ENCODE peak calls at places on chromosomes 12 and 14, in six cellular contexts. I, F, T, K, H and P are unnamed samples.

GRCh38 chr12:57764662-57765002 is 2.2 kb downstream of the CYP27B1 start:
- DNase-seq in I (peak), K (no peak), F (no peak), H (no peak), T (no peak), P (no peak)

GRCh38 chr14:104750658-104751057 is 2.3 kb upstream of the SIVA1 start:
- DNase-seq in F (no peak), I (no peak), T (no peak), K (no peak), H (no peak), P (no peak)

GRCh38 chr12:22684526-22685118 is 59.7 kb downstream of the ETNK1 start:
- DNase-seq in K (peak), F (peak), T (no peak), H (peak), I (no peak), P (peak)

GRCh38 chr14:87175175-87175574 is 817.8 kb downstream of the GALC start:
- DNase-seq in F (no peak), H (no peak), I (no peak), K (no peak), T (no peak), P (no peak)

GRCh38 chr12:109926488-109927210 is 26.6 kb downstream of the TCHP start:
- DNase-seq in H (no peak), F (no peak), K (no peak), T (no peak), I (no peak), P (no peak)

GRCh38 chr14:55359307-55359706 is 52.3 kb downstream of the ATG14 start:
- DNase-seq in T (no peak), I (no peak), F (peak), H (no peak), K (no peak), P (peak)

GRCh38 chr14:36519431-36520321 is at the start of gene NKX2-1:
- DNase-seq in K (peak), F (no peak), I (peak), T (no peak), H (peak), P (no peak)

GRCh38 chr12:95701722-95702418 is 88.7 kb downstream of the NTN4 start:
- DNase-seq in F (no peak), I (no peak), K (no peak), H (no peak), T (no peak), P (no peak)

GRCh38 chr14:24837280-24838046 is 203.5 kb upstream of the GZMB start:
- DNase-seq in K (no peak), F (peak), H (peak), T (no peak), I (no peak), P (peak)

GRCh38 chr12:94973202-94973601 is 30.3 kb downstream of the NDUFA12 start:
- DNase-seq in F (peak), K (no peak), I (no peak), T (no peak), H (no peak), P (peak)

GRCh38 chr14:106201376-106201775 is 675.0 kb downstream of the TMEM121 start:
- DNase-seq in I (no peak), F (no peak), T (no peak), H (no peak), K (no peak), P (no peak)

GRCh38 chr14:50961606-50962259 is 17.4 kb upstream of the PYGL start:
- DNase-seq in T (no peak), F (peak), I (no peak), K (no peak), H (no peak), P (peak)
- H2BK15ac ChIP-seq in T (no peak), F (no peak), I (no peak), K (no peak), H (no peak), P (no peak)

GRCh38 chr14:50229646-50230045 is 1.7 kb downstream of the SOS2 start:
- DNase-seq in T (no peak), H (no peak), K (no peak), F (no peak), I (no peak), P (no peak)
- H2BK15ac ChIP-seq in T (no peak), H (no peak), K (no peak), F (no peak), I (no peak), P (no peak)

GRCh38 chr12:132056320-132056719 is 87.8 kb downstream of the DDX51 start:
- DNase-seq in I (no peak), K (no peak), H (no peak), T (no peak), F (no peak), P (no peak)
- H2BK15ac ChIP-seq in I (no peak), K (no peak), H (no peak), T (no peak), F (no peak), P (no peak)

GRCh38 chr12:131933387-131933786 is 4.3 kb downstream of the PUS1 start:
- DNase-seq in I (no peak), F (no peak), H (no peak), T (no peak), K (no peak), P (no peak)

GRCh38 chr12:131928765-131929529 is at the start of gene PUS1:
- DNase-seq in I (peak), T (peak), F (peak), K (peak), H (peak), P (peak)

GRCh38 chr12:131928080-131928764 is 854 bp upstream of the PUS1 start:
- DNase-seq in I (peak), K (no peak), F (peak), H (peak), T (no peak), P (peak)

GRCh38 chr12:131929530-131930456 is 717 bp downstream of the PUS1 start:
- DNase-seq in K (no peak), T (no peak), I (peak), F (peak), H (peak), P (peak)

DNA sequence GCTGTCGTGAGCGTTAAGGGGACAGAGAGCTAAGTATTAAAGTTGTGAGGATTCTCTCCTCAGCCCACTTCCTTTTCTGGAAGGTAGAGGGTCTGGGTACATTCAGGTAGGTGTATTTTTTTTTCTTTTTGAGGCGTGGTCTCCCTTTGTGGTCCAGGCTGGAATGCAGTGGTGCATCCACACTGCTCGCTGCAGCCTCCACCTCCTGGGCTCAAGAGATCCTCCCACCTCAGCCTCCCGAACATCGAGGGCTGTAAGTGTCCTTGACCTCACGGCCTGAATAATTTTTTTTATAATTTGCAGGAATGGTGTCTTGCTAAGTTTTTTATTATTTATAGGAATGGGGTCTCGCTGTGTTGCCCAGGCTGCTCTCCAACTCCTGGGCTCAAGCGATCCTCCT is 1.4 kb downstream of the PUS1 start:
- DNase-seq in H (no peak), I (no peak), K (no peak), F (no peak), T (no peak), P (no peak)
- H2BK15ac ChIP-seq in H (no peak), I (no peak), K (peak), F (no peak), T (no peak), P (no peak)

GRCh38 chr12:120252071-120252906 is 13.2 kb downstream of the PXN start:
- DNase-seq in H (no peak), T (no peak), F (no peak), K (no peak), I (no peak), P (no peak)
- H2BK15ac ChIP-seq in H (no peak), T (no peak), F (no peak), K (no peak), I (no peak), P (no peak)